ENCODE peak calls at places on chromosomes 13 and 19, in six cellular contexts. O is tibial nerve, I is fibroblast of pulmonary artery, K is IMR-90, L is Panc1, E is fibroblast of mammary gland. M is an unnamed sample.

GRCh38 chr19:4577020-4577782 is 17.7 kb upstream of the SEMA6B start:
- DNase-seq in E (peak), K (no peak), I (peak), L (no peak), O (no peak), M (no peak)

GRCh38 chr19:17946965-17947784 is 14.4 kb downstream of the CCDC124 start:
- DNase-seq in L (no peak), E (no peak), K (no peak), I (no peak), O (no peak), M (no peak)

GRCh38 chr13:46168341-46168740 is 13.6 kb downstream of the LCP1 start:
- DNase-seq in L (no peak), E (peak), I (peak), K (no peak), O (peak), M (no peak)

GRCh38 chr13:26628706-26629105 is 71.2 kb downstream of the WASF3 start:
- DNase-seq in E (peak), K (peak), O (no peak), I (peak), L (no peak), M (no peak)

GRCh38 chr19:11105014-11105636 is 15.9 kb downstream of the LDLR start:
- DNase-seq in L (no peak), K (no peak), I (no peak), E (no peak), O (no peak), M (no peak)

GRCh38 chr19:1123885-1124677 is 20.3 kb downstream of the GPX4 start:
- DNase-seq in L (no peak), I (no peak), K (no peak), E (no peak), O (no peak), M (no peak)

GRCh38 chr19:43799502-43800142 is 2.6 kb downstream of the LYPD5 start:
- DNase-seq in L (no peak), E (no peak), I (no peak), K (no peak), O (no peak), M (no peak)

GRCh38 chr19:30666301-30666803 is 294.2 kb downstream of the ZNF536 start:
- DNase-seq in L (peak), K (peak), I (peak), E (peak), O (peak), M (no peak)

GRCh38 chr19:43763473-43763939 is 8.7 kb upstream of the SMG9 start:
- DNase-seq in K (peak), I (no peak), E (peak), O (no peak), L (no peak), M (no peak)

GRCh38 chr13:76654263-76654662 is 231.9 kb downstream of the KCTD12 start:
- DNase-seq in E (no peak), O (no peak), I (no peak), L (no peak), K (no peak), M (no peak)

GRCh38 chr13:111508164-111508870 is 187.9 kb downstream of the TEX29 start:
- DNase-seq in L (no peak), O (no peak), E (no peak), I (no peak), K (no peak), M (no peak)

GRCh38 chr13:45368571-45368970 is 27.6 kb upstream of the TPT1 start:
- DNase-seq in E (no peak), I (no peak), O (no peak), K (peak), L (no peak), M (no peak)

GRCh38 chr13:18996627-18997051 is 185.0 kb downstream of the TUBA3C start:
- DNase-seq in K (no peak), E (no peak), I (no peak), L (no peak), O (no peak), M (no peak)

GRCh38 chr19:10643968-10644290 is 10.2 kb upstream of the ILF3 start:
- DNase-seq in E (peak), I (no peak), L (no peak), K (no peak), O (no peak), M (no peak)

GRCh38 chr13:27137759-27138158 is 33.9 kb downstream of the USP12 start:
- DNase-seq in I (no peak), L (no peak), K (no peak), O (no peak), E (no peak), M (no peak)

GRCh38 chr13:44049546-44049945 is 169.8 kb downstream of the LACC1 start:
- DNase-seq in O (no peak), E (no peak), I (no peak), K (no peak), L (no peak), M (no peak)

GRCh38 chr19:38388310-38389100 is at the start of gene SPRED3:
- DNase-seq in I (no peak), L (no peak), E (no peak), K (peak), O (no peak), M (no peak)

GRCh38 chr13:90594694-90595093 is 752.8 kb upstream of the MIR17HG start:
- DNase-seq in I (peak), E (peak), L (no peak), K (peak), O (no peak), M (no peak)

GRCh38 chr13:99265162-99265822 is 7.1 kb upstream of the GPR18 start:
- DNase-seq in L (no peak), K (no peak), O (no peak), I (no peak), E (no peak), M (no peak)

GRCh38 chr13:51221674-51222509 is at the start of gene FAM124A:
- DNase-seq in O (peak), E (peak), L (no peak), K (peak), I (no peak), M (no peak)

GRCh38 chr19:16883518-16883917 is 5.3 kb upstream of the F2RL3 start:
- DNase-seq in I (no peak), E (no peak), K (no peak), L (no peak), O (no peak), M (no peak)

GRCh38 chr19:7112675-7113074 is 43.2 kb downstream of the ZNF557 start:
- DNase-seq in K (no peak), I (no peak), O (no peak), L (no peak), E (no peak), M (no peak)

GRCh38 chr19:35006342-35006998 is 6.3 kb downstream of the GRAMD1A start:
- DNase-seq in E (peak), O (no peak), L (peak), K (peak), I (peak), M (no peak)

GRCh38 chr19:13846533-13847032 is 30.4 kb upstream of the NANOS3 start:
- DNase-seq in I (peak), E (peak), O (peak), L (no peak), K (peak), M (no peak)

GRCh38 chr19:54325194-54325621 is 12.2 kb upstream of the LILRA5 start:
- DNase-seq in O (peak), K (peak), E (peak), L (peak), I (peak), M (no peak)

GRCh38 chr19:50537769-50538230 is 24.1 kb upstream of the ASPDH start:
- DNase-seq in E (peak), K (peak), L (peak), O (peak), I (peak), M (peak)

GRCh38 chr19:12668937-12669271 is 2.3 kb downstream of the WDR83 start:
- DNase-seq in L (no peak), E (peak), I (peak), K (peak), O (peak), M (no peak)

GRCh38 chr13:50735071-50735470 is 108.4 kb downstream of the DLEU7 start:
- DNase-seq in O (no peak), L (no peak), K (no peak), I (no peak), E (no peak), M (no peak)

GRCh38 chr13:49497272-49497671 is 1.5 kb downstream of the PHF11 start:
- DNase-seq in O (no peak), L (no peak), I (no peak), E (no peak), K (no peak), M (no peak)

GRCh38 chr13:77298403-77298802 is 28.5 kb downstream of the MYCBP2 start:
- DNase-seq in L (no peak), E (no peak), K (no peak), I (no peak), O (no peak), M (no peak)

GRCh38 chr13:51585234-51585672 is 991 bp downstream of the WDFY2 start:
- DNase-seq in E (peak), K (peak), O (peak), I (peak), L (no peak), M (no peak)

GRCh38 chr19:34067861-34068271 is 104.4 kb upstream of the LSM14A start:
- DNase-seq in L (peak), O (no peak), I (no peak), K (peak), E (peak), M (no peak)

GRCh38 chr13:114212096-114212495 is 22.6 kb upstream of the CDC16 start:
- DNase-seq in E (peak), O (no peak), I (peak), L (no peak), K (peak), M (no peak)

GRCh38 chr19:18995804-18996241 is 37.5 kb downstream of the SUGP2 start:
- DNase-seq in L (no peak), I (peak), K (peak), E (peak), O (no peak), M (peak)

GRCh38 chr13:31987071-31987470 is 44.5 kb upstream of the FRY start:
- DNase-seq in L (no peak), O (no peak), K (no peak), I (no peak), E (no peak), M (no peak)

GRCh38 chr13:31980842-31981241 is 50.7 kb upstream of the FRY start:
- DNase-seq in K (no peak), I (no peak), E (no peak), L (no peak), O (no peak), M (no peak)

GRCh38 chr13:31982540-31982939 is 49.0 kb upstream of the FRY start:
- DNase-seq in E (peak), O (peak), K (peak), I (peak), L (no peak), M (peak)

GRCh38 chr13:31978021-31978420 is 53.6 kb upstream of the FRY start:
- DNase-seq in E (no peak), I (no peak), L (no peak), O (no peak), K (no peak), M (no peak)

DNA sequence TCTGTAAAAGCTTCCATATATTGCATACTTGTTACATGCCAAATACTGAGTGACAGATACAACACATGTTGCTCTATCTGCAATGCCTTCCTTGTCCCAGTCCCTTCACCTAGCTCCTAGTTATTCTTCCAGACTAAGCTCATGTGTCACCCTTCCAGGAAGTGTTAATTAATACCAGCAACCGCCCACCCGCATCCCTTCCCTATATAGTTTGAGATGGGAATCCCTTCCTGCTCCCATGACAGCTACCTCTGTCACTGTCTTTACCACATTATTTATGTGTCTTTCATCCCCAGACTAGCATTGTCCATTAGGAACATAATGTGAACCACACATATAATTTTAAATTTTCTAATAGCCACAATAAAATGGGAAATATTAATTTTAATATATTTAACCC is 49.5 kb upstream of the FRY start:
- DNase-seq in O (no peak), E (peak), I (no peak), L (no peak), K (no peak), M (no peak)
- TF ChIP-seq CTCF in O (no peak), E (no peak), I (no peak), L (no peak), K (no peak), M (no peak)

DNA sequence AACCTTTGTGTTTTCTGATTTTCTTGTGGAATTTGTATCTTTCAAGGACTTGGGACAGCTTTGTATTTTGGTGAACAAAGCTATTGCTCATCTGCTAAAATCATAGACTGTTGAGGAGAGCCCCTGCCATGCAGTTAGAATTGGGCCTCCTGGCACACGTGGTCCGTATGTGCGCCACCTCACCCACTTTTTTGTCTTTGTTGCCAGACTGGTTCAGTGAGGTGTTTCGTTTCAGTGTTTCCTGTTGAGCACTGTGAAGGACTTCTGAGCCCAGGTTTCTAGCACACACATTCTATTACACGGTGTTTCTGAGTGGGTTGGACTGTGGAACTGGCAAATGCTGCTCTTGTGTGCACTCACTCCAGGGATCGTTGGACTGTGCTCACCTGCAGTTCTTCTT is 37.6 kb upstream of the RNF113B start:
- DNase-seq in K (no peak), L (no peak), O (no peak), E (no peak), I (no peak), M (no peak)
- H3K4me3 ChIP-seq in K (no peak), L (no peak), O (no peak), E (no peak), I (no peak), M (no peak)

DNA sequence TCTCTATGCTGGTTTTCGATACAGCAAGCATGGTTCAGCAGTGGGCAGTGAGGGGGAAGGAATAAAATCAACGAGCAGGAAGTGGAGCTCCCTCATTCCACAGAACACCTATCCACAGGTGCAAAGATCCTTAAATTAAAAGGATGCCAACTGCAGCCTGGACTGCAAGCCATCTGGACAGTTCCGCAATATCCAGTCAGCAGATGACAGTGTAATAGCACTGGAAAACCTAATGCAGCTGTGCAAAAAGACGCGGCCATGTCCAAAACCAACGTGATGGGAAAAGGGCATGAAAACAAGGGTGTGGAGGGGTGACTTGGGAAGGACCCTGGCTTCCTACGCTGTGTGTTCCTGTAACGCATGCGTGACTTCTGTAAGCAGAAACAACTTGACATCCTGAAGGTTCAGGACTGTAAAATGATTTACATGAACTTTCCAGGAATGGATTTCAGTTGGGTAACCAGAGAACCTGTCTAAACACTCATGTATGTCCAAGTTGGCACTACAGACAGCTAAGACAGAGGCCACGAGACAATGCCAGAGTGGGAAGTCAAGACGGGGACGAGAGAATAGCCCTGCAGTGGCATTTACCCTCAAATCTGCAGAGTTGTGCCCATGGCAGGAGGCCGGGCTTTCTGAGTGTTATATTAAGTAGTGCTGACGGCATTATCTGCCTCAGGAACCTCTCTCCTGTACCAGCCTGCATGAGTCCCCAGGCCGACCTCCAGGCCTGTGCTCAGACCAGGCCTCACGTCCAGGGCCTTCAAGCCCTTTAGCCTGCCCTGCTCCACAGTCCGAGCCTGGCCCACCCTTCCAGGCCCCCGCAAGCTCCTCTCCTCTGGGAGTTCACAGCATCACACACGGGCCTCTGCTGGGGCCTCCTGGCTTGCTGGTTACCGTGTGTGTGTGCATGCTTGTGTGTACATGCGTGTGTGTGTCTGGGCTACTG is 26.5 kb downstream of the CAPS start:
- DNase-seq in L (no peak), I (no peak), K (no peak), E (no peak), O (no peak), M (no peak)
- TF ChIP-seq CTCF in L (no peak), I (no peak), K (no peak), E (no peak), O (no peak), M (no peak)

GRCh38 chr19:46635920-46636761 is at the start of gene GNG8:
- DNase-seq in E (no peak), K (no peak), O (no peak), L (no peak), I (no peak), M (no peak)

GRCh38 chr19:46633130-46633529 is 2.9 kb downstream of the GNG8 start:
- DNase-seq in O (no peak), E (no peak), L (no peak), I (no peak), K (no peak), M (no peak)

GRCh38 chr19:46631481-46631880 is 4.5 kb downstream of the GNG8 start:
- DNase-seq in L (no peak), I (peak), K (peak), E (peak), O (peak), M (no peak)

GRCh38 chr19:46634656-46635218 is 1.3 kb downstream of the GNG8 start:
- DNase-seq in E (no peak), K (no peak), I (no peak), O (no peak), L (no peak), M (no peak)

DNA sequence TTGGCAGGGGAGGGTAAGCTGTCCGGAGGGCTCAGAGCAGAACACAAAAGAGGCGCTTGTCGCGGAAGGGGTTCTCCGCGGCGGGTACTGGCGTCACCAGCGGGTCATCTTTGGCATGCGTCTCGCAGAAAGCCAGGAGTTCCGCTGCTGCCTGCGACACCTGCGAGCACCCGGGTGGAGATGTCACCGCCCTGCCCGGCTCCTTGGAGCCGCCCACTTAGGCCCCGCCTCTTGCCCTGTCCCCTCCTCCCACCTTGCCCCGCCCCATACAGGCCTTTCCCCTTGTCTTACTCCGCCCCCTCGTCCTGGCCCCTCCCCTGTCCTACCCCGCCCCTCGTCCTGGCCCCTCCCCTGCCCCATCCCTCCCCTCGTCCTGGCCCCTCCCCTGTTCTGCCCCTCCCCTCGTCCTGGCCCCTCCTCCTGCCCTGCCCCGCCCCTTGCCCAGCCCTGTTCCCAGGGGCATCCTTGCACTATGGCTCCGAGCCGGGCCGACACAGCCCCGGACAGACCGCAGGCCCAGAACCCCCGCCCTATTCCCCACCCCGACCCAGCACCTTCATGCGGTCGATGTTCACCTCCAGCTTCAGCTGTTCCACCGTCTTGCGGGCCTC is 1.9 kb downstream of the GNG8 start:
- DNase-seq in E (peak), I (peak), L (no peak), O (peak), K (peak), M (no peak)
- H3K4me3 ChIP-seq in E (peak), I (peak), L (peak), O (peak), K (peak), M (peak)

DNA sequence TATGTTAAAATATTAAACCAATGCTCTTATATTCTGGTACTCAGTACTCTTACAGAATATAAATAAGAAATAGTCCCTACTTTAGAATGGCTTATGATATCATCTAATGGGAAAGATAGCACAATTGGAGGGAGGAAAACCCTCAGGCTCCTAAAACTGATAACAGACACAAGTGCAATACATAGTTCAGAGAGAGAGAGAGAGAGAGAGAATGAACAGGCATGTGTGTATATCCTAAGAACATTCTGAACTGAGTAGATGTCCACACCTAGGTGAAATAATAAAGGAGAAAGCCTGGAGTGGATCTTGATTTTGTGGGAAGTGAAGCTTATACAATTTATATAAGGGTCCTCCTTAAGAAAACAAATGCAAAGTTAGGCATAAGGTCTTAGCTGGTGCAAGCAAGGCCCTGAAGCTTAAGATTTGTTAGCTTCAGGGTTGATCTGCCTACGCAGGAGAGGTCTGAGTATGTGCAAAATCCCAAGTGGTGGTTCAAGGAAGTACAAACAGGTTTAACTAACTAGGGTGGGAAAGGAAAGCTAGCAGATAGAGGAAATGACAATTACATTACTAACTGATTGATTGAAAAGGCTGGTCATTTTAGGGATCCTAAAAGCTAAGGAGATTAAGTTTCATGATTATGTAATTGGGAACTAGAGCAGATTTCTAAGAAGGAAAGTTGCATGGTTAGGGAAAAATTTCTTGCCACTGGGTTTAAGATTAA is 53.3 kb downstream of the SOX21 start:
- DNase-seq in I (no peak), E (peak), L (no peak), K (no peak), O (no peak), M (no peak)
- TF ChIP-seq CTCF in I (no peak), E (no peak), L (peak), K (no peak), O (no peak), M (no peak)

GRCh38 chr13:108352599-108352998 is 83.1 kb downstream of the TNFSF13B start:
- DNase-seq in I (peak), L (no peak), K (no peak), O (no peak), E (peak), M (no peak)
- H3K4me3 ChIP-seq in I (no peak), L (no peak), K (no peak), O (no peak), E (no peak), M (no peak)